ENCODE peak calls at places on chromosome 10, in five cellular contexts. One of them, this sample, is unnamed.

GRCh38 chr10:130952086-130952485 is 359.4 kb downstream of the TCERG1L start:
- DNase-seq in GM12878: no peak
- DNase-seq in H1: no peak
- DNase-seq in SK-N-SH: no peak
- DNase-seq in HepG2: no peak
- DNase-seq in this sample: no peak

GRCh38 chr10:29131952-29132820 is 156.7 kb upstream of the LYZL1 start:
- DNase-seq in GM12878: no peak
- DNase-seq in H1: no peak
- DNase-seq in SK-N-SH: no peak
- DNase-seq in HepG2: peak; percentile 36
- DNase-seq in this sample: no peak

GRCh38 chr10:83274088-83274487 is 865.2 kb upstream of the GHITM start:
- DNase-seq in GM12878: no peak
- DNase-seq in H1: no peak
- DNase-seq in SK-N-SH: peak; percentile 68
- DNase-seq in HepG2: no peak
- DNase-seq in this sample: no peak

GRCh38 chr10:97494863-97495506 is 3.2 kb downstream of the MMS19 start:
- DNase-seq in GM12878: no peak
- DNase-seq in H1: no peak
- DNase-seq in SK-N-SH: no peak
- DNase-seq in HepG2: no peak
- DNase-seq in this sample: no peak

GRCh38 chr10:132766291-132766690 is 19.7 kb downstream of the NKX6-2 start:
- DNase-seq in GM12878: no peak
- DNase-seq in H1: no peak
- DNase-seq in SK-N-SH: no peak
- DNase-seq in HepG2: no peak
- DNase-seq in this sample: no peak

GRCh38 chr10:103534621-103535498 is 41.4 kb downstream of the NEURL1 start:
- DNase-seq in GM12878: no peak
- DNase-seq in H1: no peak
- DNase-seq in SK-N-SH: peak; percentile 1
- DNase-seq in HepG2: no peak
- DNase-seq in this sample: no peak

GRCh38 chr10:102449321-102450123 is 1.8 kb downstream of the C10orf95 start:
- DNase-seq in GM12878: peak; percentile 55
- DNase-seq in H1: no peak
- DNase-seq in SK-N-SH: peak; percentile 68
- DNase-seq in HepG2: peak; percentile 76
- DNase-seq in this sample: peak; percentile 82

GRCh38 chr10:36634916-36635315 is 490.5 kb upstream of the ANKRD30A start:
- DNase-seq in GM12878: no peak
- DNase-seq in H1: no peak
- DNase-seq in SK-N-SH: no peak
- DNase-seq in HepG2: no peak
- DNase-seq in this sample: no peak

GRCh38 chr10:51301644-51302043 is 227.4 kb downstream of the PRKG1 start:
- DNase-seq in GM12878: no peak
- DNase-seq in H1: no peak
- DNase-seq in SK-N-SH: no peak
- DNase-seq in HepG2: no peak
- DNase-seq in this sample: no peak

GRCh38 chr10:114100848-114101741 is 57.4 kb downstream of the ADRB1 start:
- DNase-seq in GM12878: no peak
- DNase-seq in H1: no peak
- DNase-seq in SK-N-SH: peak; percentile 48
- DNase-seq in HepG2: no peak
- DNase-seq in this sample: no peak

GRCh38 chr10:132329565-132330485 is 2.2 kb upstream of the LRRC27 start:
- DNase-seq in GM12878: no peak
- DNase-seq in H1: no peak
- DNase-seq in SK-N-SH: no peak
- DNase-seq in HepG2: no peak
- DNase-seq in this sample: peak; percentile 72

GRCh38 chr10:12984165-12984747 is 17.3 kb downstream of the CCDC3 start:
- DNase-seq in GM12878: no peak
- DNase-seq in H1: no peak
- DNase-seq in SK-N-SH: no peak
- DNase-seq in HepG2: no peak
- DNase-seq in this sample: no peak

GRCh38 chr10:102815790-102816549 is 21.2 kb downstream of the CYP17A1 start:
- DNase-seq in GM12878: no peak
- DNase-seq in H1: no peak
- DNase-seq in SK-N-SH: no peak
- DNase-seq in HepG2: no peak
- DNase-seq in this sample: no peak

GRCh38 chr10:127043312-127043711 is 138.1 kb downstream of the DOCK1 start:
- DNase-seq in GM12878: no peak
- DNase-seq in H1: no peak
- DNase-seq in SK-N-SH: no peak
- DNase-seq in HepG2: no peak
- DNase-seq in this sample: no peak

GRCh38 chr10:102613286-102613685 is 31.0 kb upstream of the TRIM8 start:
- DNase-seq in GM12878: no peak
- DNase-seq in H1: no peak
- DNase-seq in SK-N-SH: no peak
- DNase-seq in HepG2: no peak
- DNase-seq in this sample: no peak

GRCh38 chr10:81018898-81019890 is 481.5 kb downstream of the SH2D4B start:
- DNase-seq in GM12878: no peak
- DNase-seq in H1: peak; percentile 21
- DNase-seq in SK-N-SH: peak; percentile 42
- DNase-seq in HepG2: peak; percentile 49
- DNase-seq in this sample: peak; percentile 20

GRCh38 chr10:98031440-98031839 is 1.0 kb upstream of the CRTAC1 start:
- DNase-seq in GM12878: no peak
- DNase-seq in H1: no peak
- DNase-seq in SK-N-SH: no peak
- DNase-seq in HepG2: no peak
- DNase-seq in this sample: no peak

GRCh38 chr10:50799595-50799994 is 59.9 kb downstream of the ASAH2B start:
- DNase-seq in GM12878: no peak
- DNase-seq in H1: no peak
- DNase-seq in SK-N-SH: no peak
- DNase-seq in HepG2: no peak
- DNase-seq in this sample: no peak

GRCh38 chr10:101027281-101027680 is 3.6 kb downstream of the PDZD7 start:
- DNase-seq in GM12878: no peak
- DNase-seq in H1: no peak
- DNase-seq in SK-N-SH: no peak
- DNase-seq in HepG2: no peak
- DNase-seq in this sample: no peak

GRCh38 chr10:84826704-84827103 is 498.3 kb downstream of the CCSER2 start:
- DNase-seq in GM12878: no peak
- DNase-seq in H1: no peak
- DNase-seq in SK-N-SH: peak; percentile 53
- DNase-seq in HepG2: no peak
- DNase-seq in this sample: no peak

GRCh38 chr10:107915277-107915634 is 750.8 kb upstream of the SORCS1 start:
- DNase-seq in GM12878: no peak
- DNase-seq in H1: no peak
- DNase-seq in SK-N-SH: no peak
- DNase-seq in HepG2: peak; percentile 4
- DNase-seq in this sample: peak; percentile 1

GRCh38 chr10:95178266-95178665 is 15.8 kb upstream of the ACSM6 start:
- DNase-seq in GM12878: no peak
- DNase-seq in H1: no peak
- DNase-seq in SK-N-SH: no peak
- DNase-seq in HepG2: peak; percentile 42
- DNase-seq in this sample: no peak

GRCh38 chr10:83603708-83604107 is 535.6 kb upstream of the GHITM start:
- DNase-seq in GM12878: peak; percentile 55
- DNase-seq in H1: no peak
- DNase-seq in SK-N-SH: no peak
- DNase-seq in HepG2: no peak
- DNase-seq in this sample: no peak

GRCh38 chr10:132298038-132298935 is 9.5 kb downstream of the STK32C start:
- DNase-seq in GM12878: no peak
- DNase-seq in H1: no peak
- DNase-seq in SK-N-SH: no peak
- DNase-seq in HepG2: no peak
- DNase-seq in this sample: no peak

GRCh38 chr10:102769375-102770107 is 25.8 kb downstream of the WBP1L start:
- DNase-seq in GM12878: no peak
- DNase-seq in H1: no peak
- DNase-seq in SK-N-SH: no peak
- DNase-seq in HepG2: peak; percentile 96
- DNase-seq in this sample: peak; percentile 44

GRCh38 chr10:102230264-102230860 is 4.3 kb downstream of the ELOVL3 start:
- DNase-seq in GM12878: no peak
- DNase-seq in H1: no peak
- DNase-seq in SK-N-SH: peak; percentile 74
- DNase-seq in HepG2: no peak
- DNase-seq in this sample: peak; percentile 66

DNA sequence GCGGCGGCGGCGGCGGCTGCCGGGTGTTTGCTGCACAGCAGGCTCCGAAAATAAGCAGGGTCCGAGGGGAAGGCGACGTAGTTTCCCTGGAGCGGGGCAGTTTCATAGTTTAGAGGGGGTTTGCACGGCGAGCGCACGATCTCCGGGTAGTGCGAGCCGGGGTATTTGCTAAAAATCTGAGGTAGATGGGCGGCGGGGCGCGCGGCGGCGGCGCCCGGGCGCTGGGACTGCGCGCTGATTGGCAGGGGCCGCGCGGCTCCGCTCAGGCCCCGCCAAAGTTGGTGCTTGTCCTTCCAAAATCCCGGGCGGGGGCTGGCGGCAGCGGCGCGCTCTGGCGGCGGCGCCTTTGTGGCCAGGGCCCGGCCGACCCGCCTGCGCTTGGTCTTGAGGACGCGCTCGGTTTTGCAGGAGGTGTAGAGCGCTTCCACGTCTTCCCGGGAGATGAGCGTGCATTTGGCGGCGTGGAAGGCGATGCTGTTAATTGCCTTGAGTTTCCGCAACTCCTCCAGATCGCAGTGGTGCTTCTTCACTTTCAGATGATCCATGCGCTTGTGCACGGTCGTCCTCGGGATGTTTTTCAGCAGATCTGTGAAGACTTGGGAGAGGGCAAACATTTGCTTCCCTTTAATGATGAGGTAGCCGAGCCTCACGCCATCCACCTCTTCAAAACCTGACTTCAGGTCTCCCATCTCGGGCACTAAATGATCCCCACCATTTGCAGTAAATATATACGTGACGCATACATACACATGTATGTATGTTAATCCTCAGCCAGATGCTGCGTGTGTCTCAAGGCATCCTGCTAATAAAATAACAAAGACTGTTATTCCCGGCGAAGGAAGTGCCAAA is 8.1 kb downstream of the SKIDA1 start:
- DNase-seq in GM12878: no peak
- DNase-seq in H1: no peak
- DNase-seq in SK-N-SH: peak; percentile 78
- DNase-seq in HepG2: no peak
- DNase-seq in this sample: peak; percentile 79
- TF ChIP-seq CHD2 in GM12878: no peak
- TF ChIP-seq CHD2 in H1: no peak
- TF ChIP-seq CHD2 in SK-N-SH: no peak
- TF ChIP-seq CHD2 in HepG2: no peak
- TF ChIP-seq CHD2 in this sample: no peak

GRCh38 chr10:30378607-30379006 is 29.5 kb upstream of the MTPAP start:
- DNase-seq in GM12878: no peak
- DNase-seq in H1: no peak
- DNase-seq in SK-N-SH: no peak
- DNase-seq in HepG2: no peak
- DNase-seq in this sample: no peak
- TF ChIP-seq CHD2 in GM12878: no peak
- TF ChIP-seq CHD2 in H1: no peak
- TF ChIP-seq CHD2 in SK-N-SH: no peak
- TF ChIP-seq CHD2 in HepG2: no peak
- TF ChIP-seq CHD2 in this sample: no peak

GRCh38 chr10:73117976-73118743 is 7.9 kb downstream of the NUDT13 start:
- DNase-seq in GM12878: peak; percentile 83
- DNase-seq in H1: no peak
- DNase-seq in SK-N-SH: no peak
- DNase-seq in HepG2: peak; percentile 53
- DNase-seq in this sample: peak; percentile 43
- TF ChIP-seq CHD2 in GM12878: peak; percentile 41
- TF ChIP-seq CHD2 in H1: no peak
- TF ChIP-seq CHD2 in SK-N-SH: no peak
- TF ChIP-seq CHD2 in HepG2: no peak
- TF ChIP-seq CHD2 in this sample: no peak

DNA sequence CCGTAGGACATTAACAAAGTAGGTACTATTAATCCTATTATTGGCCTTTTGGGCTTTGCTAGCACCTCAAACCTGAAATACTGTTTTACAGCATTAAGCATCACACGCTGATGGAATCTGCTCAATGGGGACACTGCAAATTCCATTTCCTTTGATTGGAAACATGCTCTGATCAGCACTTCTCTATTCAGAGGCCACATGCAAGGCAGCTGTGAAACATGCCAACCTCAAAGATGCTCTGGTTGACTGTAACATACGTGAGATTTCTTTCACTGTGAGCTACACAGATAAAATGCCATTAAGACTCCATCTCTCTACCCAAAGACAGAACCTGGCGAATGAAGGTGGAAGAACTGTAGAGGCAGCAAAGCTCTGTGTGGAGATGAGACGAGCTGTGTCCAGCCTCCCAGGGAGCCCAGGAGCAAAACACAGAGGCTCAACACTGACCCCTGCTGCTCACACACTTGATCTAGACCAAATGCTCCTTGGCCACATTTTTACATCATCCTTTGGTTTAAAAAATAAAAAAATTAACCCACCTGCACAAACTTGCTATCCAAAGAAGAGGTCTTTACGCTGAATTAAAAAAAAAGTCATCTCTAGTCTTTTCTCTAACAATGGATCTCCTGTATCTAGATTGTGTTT is 8.0 kb downstream of the RSU1 start:
- DNase-seq in GM12878: no peak
- DNase-seq in H1: no peak
- DNase-seq in SK-N-SH: peak; percentile 54
- DNase-seq in HepG2: peak; percentile 29
- DNase-seq in this sample: no peak
- TF ChIP-seq CHD2 in GM12878: no peak
- TF ChIP-seq CHD2 in H1: no peak
- TF ChIP-seq CHD2 in SK-N-SH: no peak
- TF ChIP-seq CHD2 in HepG2: no peak
- TF ChIP-seq CHD2 in this sample: no peak

GRCh38 chr10:71077143-71077581 is 135.2 kb upstream of the UNC5B start:
- DNase-seq in GM12878: no peak
- DNase-seq in H1: no peak
- DNase-seq in SK-N-SH: peak; percentile 41
- DNase-seq in HepG2: no peak
- DNase-seq in this sample: no peak
- TF ChIP-seq CHD2 in GM12878: no peak
- TF ChIP-seq CHD2 in H1: no peak
- TF ChIP-seq CHD2 in SK-N-SH: no peak
- TF ChIP-seq CHD2 in HepG2: no peak
- TF ChIP-seq CHD2 in this sample: no peak